ENCODE peak calls at places on chromosomes 3 and 15, in five cellular contexts. A is activated B cell treated with CpG ODN at 0.5 μM for 24 hours, Z is bronchial epithelial cell, C is epithelial cell of esophagus, N is upper lobe of right lung. G is an unnamed sample.

GRCh38 chr15:74732846-74733245 is 7.5 kb upstream of the CYP1A1 start:
- DNase-seq in A (no peak), Z (no peak), C (no peak), N (no peak), G (no peak)

GRCh38 chr3:154749514-154749913 is 319.5 kb upstream of the GPR149 start:
- DNase-seq in A (no peak), Z (no peak), C (no peak), N (no peak), G (no peak)

GRCh38 chr15:39756806-39757522 is 25.7 kb downstream of the FSIP1 start:
- DNase-seq in A (no peak), Z (peak; percentile 65), C (peak; percentile 74), N (no peak), G (peak; percentile 19)

GRCh38 chr3:107884719-107885460 is 205.9 kb downstream of the CD47 start:
- DNase-seq in A (no peak), Z (peak; percentile 52), C (no peak), N (no peak), G (peak; percentile 18)

GRCh38 chr3:175896655-175897054 is 1037.5 kb downstream of the NAALADL2 start:
- DNase-seq in A (no peak), Z (no peak), C (no peak), N (no peak), G (no peak)

GRCh38 chr15:30044377-30044776 is 38.4 kb upstream of the GOLGA8J start:
- DNase-seq in A (no peak), Z (no peak), C (no peak), N (no peak), G (no peak)

GRCh38 chr15:90839187-90840071 is 29.0 kb upstream of the FURIN start:
- DNase-seq in A (no peak), Z (peak; percentile 77), C (peak; percentile 85), N (peak; percentile 79), G (peak; percentile 91)

GRCh38 chr3:150739200-150739863 is 23.6 kb downstream of the SIAH2 start:
- DNase-seq in A (no peak), Z (no peak), C (no peak), N (no peak), G (no peak)

DNA sequence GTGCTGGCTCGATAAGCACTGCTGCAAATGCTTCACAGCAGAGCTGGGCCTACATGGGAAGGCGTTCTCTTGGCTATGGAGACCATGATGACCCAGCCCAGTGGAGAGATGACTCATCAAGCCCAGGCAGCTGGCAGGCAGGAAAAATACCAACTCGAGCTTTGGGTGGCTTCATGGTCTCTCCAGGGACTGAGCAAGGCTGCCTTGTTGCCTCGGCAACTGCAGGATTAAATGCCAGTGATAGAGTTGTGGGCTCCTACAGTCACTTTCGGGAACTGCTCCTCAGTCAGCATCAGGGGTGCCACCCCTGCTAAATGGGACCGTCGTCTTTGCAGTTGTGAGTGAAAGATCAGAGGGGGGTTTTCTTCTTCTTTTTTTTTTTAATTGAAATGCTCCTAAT is 54.6 kb upstream of the MYZAP start:
- DNase-seq in A (no peak), Z (peak; percentile 25), C (peak; percentile 37), N (no peak), G (no peak)
- TF ChIP-seq CTCF in A (no peak), Z (no peak), C (no peak), N (no peak), G (no peak)

DNA sequence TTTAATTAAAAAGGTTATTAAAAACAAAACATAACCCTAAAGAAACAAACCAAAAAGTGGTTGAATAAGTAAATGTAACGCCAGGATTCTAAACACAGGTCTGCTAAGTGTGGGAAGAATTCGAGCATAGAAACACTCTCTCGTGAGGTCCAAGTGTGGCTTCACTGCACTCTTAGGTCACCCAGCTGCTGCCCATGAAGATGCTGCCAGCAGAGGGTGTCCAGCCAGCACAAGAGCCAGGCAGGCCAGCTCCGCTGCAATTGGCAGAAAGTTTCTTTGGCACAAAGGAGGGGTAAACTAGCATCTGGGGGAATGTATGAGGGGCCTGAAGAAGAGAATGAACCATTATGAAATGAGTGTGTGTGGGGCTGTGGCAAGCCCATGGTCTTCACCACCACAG is 215.7 kb upstream of the FEZF2 start:
- DNase-seq in A (no peak), Z (no peak), C (no peak), N (no peak), G (no peak)
- TF ChIP-seq CTCF in A (no peak), Z (no peak), C (no peak), N (no peak), G (no peak)

DNA sequence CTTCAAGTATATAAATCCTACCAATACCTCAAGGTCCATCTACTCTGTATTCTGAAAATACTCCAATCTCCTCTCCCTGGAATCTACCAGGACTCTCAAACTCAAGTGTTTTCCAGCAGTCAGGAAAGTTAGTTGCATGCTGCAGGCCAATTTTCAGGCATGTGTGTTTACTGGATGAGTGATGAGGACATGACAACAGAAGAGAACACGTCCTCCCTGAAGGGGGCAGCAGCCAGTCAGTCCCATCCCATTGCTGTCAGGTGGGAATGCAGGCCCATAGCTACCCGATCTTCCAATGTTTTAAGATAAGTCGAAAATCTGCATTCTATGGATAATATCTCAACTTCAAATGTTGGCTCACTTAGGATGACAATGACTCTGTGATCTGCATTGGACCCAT is 496.2 kb downstream of the FHIT start:
- DNase-seq in A (no peak), Z (peak; percentile 8), C (peak; percentile 6), N (no peak), G (no peak)
- TF ChIP-seq CTCF in A (no peak), Z (peak; percentile 38), C (peak; percentile 8), N (no peak), G (no peak)

DNA sequence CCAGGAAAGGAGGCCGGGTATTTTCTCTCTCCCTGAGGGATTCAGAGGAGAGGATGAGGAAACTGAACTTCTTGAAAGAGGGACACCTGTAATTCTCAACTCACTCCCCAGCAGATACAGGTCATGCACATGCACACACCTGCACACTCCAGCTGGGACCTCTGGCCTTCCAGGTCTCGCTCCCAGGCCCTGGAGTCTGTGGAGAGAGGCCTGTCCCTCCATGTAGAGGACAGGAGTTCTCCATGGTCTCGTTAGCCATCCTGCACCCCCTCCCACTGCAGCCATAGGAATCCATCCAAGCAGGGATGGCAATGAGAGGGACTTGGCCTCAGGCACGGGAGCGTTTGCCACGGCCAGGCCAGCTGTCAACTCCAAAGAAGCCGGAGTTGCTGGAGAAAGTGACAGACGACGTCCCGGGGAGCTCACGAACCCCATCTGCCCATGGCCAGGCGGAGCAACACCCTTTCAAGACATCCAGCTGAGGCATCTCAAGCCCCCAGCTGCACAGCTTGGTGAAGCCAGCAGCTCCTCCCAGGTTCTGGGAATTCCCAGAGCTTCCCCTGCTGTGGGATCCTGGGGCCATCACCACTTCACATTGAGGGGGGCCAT is 223.3 kb downstream of the UACA start:
- DNase-seq in A (no peak), Z (no peak), C (no peak), N (no peak), G (no peak)
- TF ChIP-seq CTCF in A (no peak), Z (no peak), C (no peak), N (no peak), G (no peak)